ENCODE peak calls at places on chromosomes 2 and 18, in four cellular contexts. Y, I, A and F are unnamed samples.

GRCh38 chr18:62566199-62566598 is 43.4 kb downstream of the ZCCHC2 start:
- DNase-seq in Y (peak; percentile 29), I (peak; percentile 56), A (peak; percentile 42), F (no peak)

GRCh38 chr18:49997468-49998045 is 184.2 kb upstream of the ACAA2 start:
- DNase-seq in Y (no peak), I (no peak), A (no peak), F (no peak)

GRCh38 chr2:159968282-159968900 is 94.0 kb downstream of the PLA2R1 start:
- DNase-seq in Y (peak; percentile 70), I (peak; percentile 84), A (peak; percentile 74), F (peak; percentile 22)

GRCh38 chr2:38113999-38114708 is 38.2 kb upstream of the CYP1B1 start:
- DNase-seq in Y (peak; percentile 84), I (no peak), A (no peak), F (peak; percentile 76)

GRCh38 chr18:12694032-12694431 is 8.5 kb downstream of the CEP76 start:
- DNase-seq in Y (no peak), I (no peak), A (peak; percentile 31), F (peak; percentile 20)

GRCh38 chr2:141393214-141393545 is 737.6 kb downstream of the LRP1B start:
- DNase-seq in Y (no peak), I (no peak), A (peak; percentile 69), F (peak; percentile 80)

GRCh38 chr2:107137711-107138110 is 251.7 kb upstream of the ST6GAL2 start:
- DNase-seq in Y (no peak), I (no peak), A (no peak), F (no peak)

GRCh38 chr2:181077128-181077709 is 96.8 kb downstream of the UBE2E3 start:
- DNase-seq in Y (peak; percentile 66), I (peak; percentile 68), A (peak; percentile 74), F (peak; percentile 42)

GRCh38 chr2:217953531-217953932 is 49.3 kb downstream of the TNS1 start:
- DNase-seq in Y (no peak), I (no peak), A (no peak), F (no peak)

GRCh38 chr2:168698959-168699358 is 103.5 kb upstream of the NOSTRIN start:
- DNase-seq in Y (no peak), I (no peak), A (no peak), F (no peak)

GRCh38 chr18:52007109-52007508 is 332.9 kb upstream of the DCC start:
- DNase-seq in Y (no peak), I (no peak), A (no peak), F (no peak)

GRCh38 chr2:78035804-78036203 is 513.6 kb upstream of the LRRTM4 start:
- DNase-seq in Y (no peak), I (no peak), A (no peak), F (no peak)

GRCh38 chr2:217106650-217107014 is 246.8 kb upstream of the TNP1 start:
- DNase-seq in Y (peak; percentile 36), I (peak; percentile 38), A (peak; percentile 55), F (peak; percentile 49)

GRCh38 chr2:113910110-113910717 is 20.3 kb downstream of the ACTR3 start:
- DNase-seq in Y (no peak), I (no peak), A (peak; percentile 19), F (peak; percentile 31)

GRCh38 chr18:57436193-57436964 is 1.2 kb downstream of the ONECUT2 start:
- DNase-seq in Y (no peak), I (peak; percentile 34), A (no peak), F (no peak)

GRCh38 chr2:105238664-105239240 is 2.8 kb upstream of the GPR45 start:
- DNase-seq in Y (no peak), I (no peak), A (no peak), F (peak; percentile 42)

GRCh38 chr2:133415210-133415876 is 152.9 kb downstream of the NCKAP5 start:
- DNase-seq in Y (peak; percentile 19), I (no peak), A (no peak), F (peak; percentile 65)

DNA sequence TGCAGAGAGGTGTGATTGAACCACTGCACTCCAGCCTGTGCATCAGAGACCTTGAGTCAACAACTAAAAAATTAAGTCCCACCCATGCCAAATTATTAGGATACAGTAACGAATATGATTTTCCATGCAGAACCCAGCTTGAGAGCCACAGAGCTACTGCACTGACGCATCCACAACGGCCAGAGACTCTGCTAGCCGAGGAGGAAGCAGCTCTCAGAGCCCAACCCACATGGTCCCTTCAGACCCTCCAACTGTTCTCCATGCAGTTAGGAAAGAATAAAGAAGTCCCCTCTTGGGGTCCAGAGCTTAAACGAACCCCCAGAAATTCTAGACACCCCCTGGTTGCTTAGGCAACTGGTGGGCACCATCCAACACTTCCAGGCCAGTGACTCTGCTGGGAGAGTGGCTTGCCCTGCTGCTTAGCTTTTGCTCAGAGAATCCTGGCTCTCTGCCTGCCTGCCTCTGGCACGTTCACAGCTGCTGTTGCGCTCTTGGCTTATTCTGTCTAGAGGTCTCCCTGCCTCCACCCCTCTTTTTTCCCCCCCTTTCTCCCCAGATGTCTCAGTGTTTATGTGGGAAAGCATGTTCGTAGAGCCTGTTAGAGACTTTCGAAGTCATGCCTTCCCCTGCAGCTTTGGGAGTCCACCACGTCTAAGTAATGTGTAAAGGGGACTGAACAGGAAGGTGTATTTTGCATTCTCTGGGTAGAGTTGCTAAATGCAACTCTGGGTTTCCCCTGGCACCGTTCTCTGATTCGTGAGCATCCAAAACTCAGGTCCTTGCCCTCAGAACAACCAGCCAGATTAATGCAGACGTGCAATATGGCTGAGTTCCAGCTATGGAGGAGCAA is 26.0 kb upstream of the SP3 start:
- DNase-seq in Y (peak; percentile 94), I (no peak), A (peak; percentile 43), F (no peak)
- H3K9ac ChIP-seq in Y (no peak overlapping the region), I (no peak overlapping the region), A (peak overlapping the region; percentile 35), F (no peak overlapping the region)

DNA sequence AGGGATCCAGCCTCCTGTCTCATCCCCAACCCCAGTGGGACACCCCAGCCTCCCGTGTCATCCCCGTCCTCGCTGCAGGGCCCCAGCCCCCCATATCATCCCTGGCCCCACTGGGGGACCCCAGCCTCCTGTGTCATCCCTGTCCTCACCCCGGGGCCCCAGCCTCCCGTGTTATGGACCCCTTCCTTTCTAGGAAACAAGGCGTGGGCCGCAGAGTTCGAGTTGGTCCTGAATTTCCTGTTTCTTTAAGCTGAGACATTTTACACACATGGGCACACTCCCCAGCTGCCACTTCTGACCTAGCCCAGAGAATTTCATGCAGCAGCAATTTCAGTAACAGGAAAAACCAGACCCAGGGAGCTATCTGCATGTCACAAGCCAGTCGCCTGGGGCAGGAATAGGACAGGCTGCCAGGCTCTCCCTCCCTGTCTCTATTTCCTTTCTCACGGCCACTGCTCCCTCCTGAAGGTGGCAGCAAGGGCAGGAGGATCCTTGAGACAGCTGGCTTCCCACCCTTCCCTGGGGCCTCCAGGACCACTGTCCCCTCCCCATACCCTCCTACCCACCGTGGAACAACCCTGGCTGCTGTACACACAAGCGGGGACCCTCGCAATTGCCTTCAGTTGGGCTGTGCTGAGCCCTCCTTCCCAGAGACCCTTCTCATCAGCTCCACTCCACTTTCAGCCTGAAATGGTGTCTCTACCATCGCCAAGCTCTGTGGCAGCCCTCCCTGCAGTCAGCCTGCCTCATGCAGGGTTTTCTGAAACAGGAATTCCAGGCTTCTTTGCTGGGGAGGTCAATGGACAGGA is 141.9 kb upstream of the ID2 start:
- DNase-seq in Y (no peak), I (peak; percentile 21), A (peak; percentile 94), F (no peak)
- H2AFZ ChIP-seq in Y (no peak overlapping the region), I (no peak overlapping the region), A (peak overlapping the region; percentile 50), F (no peak overlapping the region)

DNA sequence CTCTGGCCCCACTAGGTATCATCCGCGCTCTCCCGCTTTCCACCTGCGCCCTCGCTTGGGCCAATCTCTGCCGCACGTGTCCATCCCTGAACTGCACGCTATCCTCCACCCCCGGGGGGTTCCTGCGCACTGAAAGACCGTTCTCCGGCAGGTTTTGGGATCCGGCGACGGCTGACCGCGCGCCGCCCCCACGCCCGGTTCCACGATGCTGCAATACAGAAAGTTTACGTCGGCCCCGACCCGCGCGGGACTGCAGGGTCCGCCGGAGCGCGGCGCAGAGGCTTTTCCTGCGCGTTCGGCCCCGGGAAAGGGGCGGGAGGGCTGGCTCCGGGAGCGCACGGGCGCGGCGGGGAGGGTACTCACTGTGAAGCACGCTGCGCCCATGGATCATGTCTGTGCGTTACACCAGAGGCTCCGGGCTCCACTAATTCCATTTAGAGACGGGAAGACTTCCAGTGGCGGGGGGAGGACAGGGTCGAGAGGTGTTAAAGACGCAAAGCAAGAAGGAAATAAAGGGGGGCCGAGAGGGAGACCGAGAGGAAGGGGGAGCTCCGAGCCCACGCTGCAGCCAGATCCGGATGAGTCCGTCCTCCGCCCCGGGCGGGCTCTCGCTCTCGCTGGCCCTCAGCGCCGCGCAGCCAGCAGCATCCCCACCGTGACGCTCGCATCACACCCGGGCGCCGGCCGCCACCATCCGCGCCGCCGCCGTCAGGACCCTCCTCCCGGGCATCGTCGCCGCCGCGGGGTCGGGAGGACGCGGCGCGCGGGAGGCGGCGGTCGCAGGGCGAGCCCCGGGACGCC is 686 bp downstream of the NETO1 start:
- DNase-seq in Y (no peak), I (peak; percentile 63), A (no peak), F (no peak)
- TF ChIP-seq EZH2 in Y (no peak), I (peak; percentile 99), A (no peak), F (no peak)

GRCh38 chr2:237512774-237513466 is 25.9 kb downstream of the MLPH start:
- DNase-seq in Y (peak; percentile 87), I (peak; percentile 74), A (peak; percentile 78), F (peak; percentile 60)
- H3K9ac ChIP-seq in Y (no peak overlapping the region), I (no peak overlapping the region), A (no peak overlapping the region), F (peak overlapping the region; percentile 38)